ENCODE peak calls at places on chromosomes 6 and 20, in nine cellular contexts. One of them, this sample, is unnamed.

GRCh38 chr6:37653933-37654565 is 43.6 kb downstream of the MDGA1 start:
- DNase-seq in MM.1S: peak; percentile 65
- DNase-seq in neural progenitor cell: no peak
- DNase-seq in epithelial cell of esophagus: peak; percentile 45
- DNase-seq in transverse colon: peak; percentile 49
- DNase-seq in WTC11: peak; percentile 73
- DNase-seq in progenitor cell of endocrine pancreas: no peak
- DNase-seq in fibroblast of lung: peak; percentile 49
- DNase-seq in body of pancreas: peak; percentile 37
- DNase-seq in this sample: peak; percentile 30

GRCh38 chr6:29739882-29740261 is 16.6 kb downstream of the HLA-F start:
- DNase-seq in MM.1S: no peak
- DNase-seq in neural progenitor cell: no peak
- DNase-seq in epithelial cell of esophagus: no peak
- DNase-seq in transverse colon: no peak
- DNase-seq in WTC11: no peak
- DNase-seq in progenitor cell of endocrine pancreas: no peak
- DNase-seq in fibroblast of lung: peak; percentile 20
- DNase-seq in body of pancreas: no peak
- DNase-seq in this sample: no peak

GRCh38 chr6:148192310-148192709 is 150.3 kb upstream of the SASH1 start:
- DNase-seq in MM.1S: no peak
- DNase-seq in neural progenitor cell: no peak
- DNase-seq in epithelial cell of esophagus: peak; percentile 59
- DNase-seq in transverse colon: no peak
- DNase-seq in WTC11: no peak
- DNase-seq in progenitor cell of endocrine pancreas: no peak
- DNase-seq in fibroblast of lung: no peak
- DNase-seq in body of pancreas: no peak
- DNase-seq in this sample: no peak

GRCh38 chr20:40506567-40506966 is 182.5 kb downstream of the MAFB start:
- DNase-seq in MM.1S: no peak
- DNase-seq in neural progenitor cell: no peak
- DNase-seq in epithelial cell of esophagus: peak; percentile 98
- DNase-seq in transverse colon: peak; percentile 69
- DNase-seq in WTC11: no peak
- DNase-seq in progenitor cell of endocrine pancreas: no peak
- DNase-seq in fibroblast of lung: peak; percentile 99
- DNase-seq in body of pancreas: peak; percentile 31
- DNase-seq in this sample: no peak

GRCh38 chr20:9508240-9508661 is 6.1 kb upstream of the LAMP5 start:
- DNase-seq in MM.1S: no peak
- DNase-seq in neural progenitor cell: no peak
- DNase-seq in epithelial cell of esophagus: no peak
- DNase-seq in transverse colon: no peak
- DNase-seq in WTC11: peak; percentile 36
- DNase-seq in progenitor cell of endocrine pancreas: no peak
- DNase-seq in fibroblast of lung: no peak
- DNase-seq in body of pancreas: no peak
- DNase-seq in this sample: no peak

GRCh38 chr6:515267-515666 is 123.7 kb downstream of the IRF4 start:
- DNase-seq in MM.1S: no peak
- DNase-seq in neural progenitor cell: peak; percentile 13
- DNase-seq in epithelial cell of esophagus: no peak
- DNase-seq in transverse colon: no peak
- DNase-seq in WTC11: no peak
- DNase-seq in progenitor cell of endocrine pancreas: no peak
- DNase-seq in fibroblast of lung: no peak
- DNase-seq in body of pancreas: no peak
- DNase-seq in this sample: no peak

GRCh38 chr6:120405947-120406346 is 928.3 kb downstream of the TBC1D32 start:
- DNase-seq in MM.1S: no peak
- DNase-seq in neural progenitor cell: peak; percentile 62
- DNase-seq in epithelial cell of esophagus: peak; percentile 10
- DNase-seq in transverse colon: no peak
- DNase-seq in WTC11: peak; percentile 40
- DNase-seq in progenitor cell of endocrine pancreas: no peak
- DNase-seq in fibroblast of lung: no peak
- DNase-seq in body of pancreas: no peak
- DNase-seq in this sample: no peak

GRCh38 chr6:124099520-124099919 is 295.9 kb downstream of the NKAIN2 start:
- DNase-seq in MM.1S: no peak
- DNase-seq in neural progenitor cell: peak; percentile 72
- DNase-seq in epithelial cell of esophagus: no peak
- DNase-seq in transverse colon: no peak
- DNase-seq in WTC11: no peak
- DNase-seq in progenitor cell of endocrine pancreas: no peak
- DNase-seq in fibroblast of lung: no peak
- DNase-seq in body of pancreas: no peak
- DNase-seq in this sample: no peak

GRCh38 chr20:17965042-17965697 is 3.4 kb downstream of the SNX5 start:
- DNase-seq in MM.1S: no peak
- DNase-seq in neural progenitor cell: no peak
- DNase-seq in epithelial cell of esophagus: no peak
- DNase-seq in transverse colon: no peak
- DNase-seq in WTC11: no peak
- DNase-seq in progenitor cell of endocrine pancreas: no peak
- DNase-seq in fibroblast of lung: peak; percentile 35
- DNase-seq in body of pancreas: no peak
- DNase-seq in this sample: no peak

GRCh38 chr20:2460752-2461424 is 9.7 kb downstream of the SNRPB start:
- DNase-seq in MM.1S: no peak
- DNase-seq in neural progenitor cell: no peak
- DNase-seq in epithelial cell of esophagus: no peak
- DNase-seq in transverse colon: no peak
- DNase-seq in WTC11: no peak
- DNase-seq in progenitor cell of endocrine pancreas: no peak
- DNase-seq in fibroblast of lung: no peak
- DNase-seq in body of pancreas: no peak
- DNase-seq in this sample: no peak
- TF ChIP-seq CTCF in MM.1S: no peak
- TF ChIP-seq CTCF in neural progenitor cell: no peak
- TF ChIP-seq CTCF in epithelial cell of esophagus: no peak
- TF ChIP-seq CTCF in transverse colon: no peak
- TF ChIP-seq CTCF in WTC11: no peak
- TF ChIP-seq CTCF in progenitor cell of endocrine pancreas: no peak
- TF ChIP-seq CTCF in fibroblast of lung: no peak
- TF ChIP-seq CTCF in body of pancreas: no peak
- TF ChIP-seq CTCF in this sample: no peak

GRCh38 chr20:61965606-61966491 is 99.8 kb downstream of the TAF4 start:
- DNase-seq in MM.1S: no peak
- DNase-seq in neural progenitor cell: peak; percentile 66
- DNase-seq in epithelial cell of esophagus: no peak
- DNase-seq in transverse colon: no peak
- DNase-seq in WTC11: peak; percentile 71
- DNase-seq in progenitor cell of endocrine pancreas: no peak
- DNase-seq in fibroblast of lung: no peak
- DNase-seq in body of pancreas: no peak
- DNase-seq in this sample: no peak
- TF ChIP-seq CTCF in MM.1S: no peak
- TF ChIP-seq CTCF in neural progenitor cell: peak; percentile 10
- TF ChIP-seq CTCF in epithelial cell of esophagus: no peak
- TF ChIP-seq CTCF in transverse colon: no peak
- TF ChIP-seq CTCF in WTC11: no peak
- TF ChIP-seq CTCF in progenitor cell of endocrine pancreas: no peak
- TF ChIP-seq CTCF in fibroblast of lung: no peak
- TF ChIP-seq CTCF in body of pancreas: no peak
- TF ChIP-seq CTCF in this sample: no peak

GRCh38 chr6:5082487-5083306 is 2.4 kb upstream of the PPP1R3G start:
- DNase-seq in MM.1S: no peak
- DNase-seq in neural progenitor cell: no peak
- DNase-seq in epithelial cell of esophagus: peak; percentile 98
- DNase-seq in transverse colon: no peak
- DNase-seq in WTC11: no peak
- DNase-seq in progenitor cell of endocrine pancreas: no peak
- DNase-seq in fibroblast of lung: peak; percentile 85
- DNase-seq in body of pancreas: no peak
- DNase-seq in this sample: no peak
- TF ChIP-seq CTCF in MM.1S: no peak
- TF ChIP-seq CTCF in neural progenitor cell: no peak
- TF ChIP-seq CTCF in epithelial cell of esophagus: no peak
- TF ChIP-seq CTCF in transverse colon: no peak
- TF ChIP-seq CTCF in WTC11: no peak
- TF ChIP-seq CTCF in progenitor cell of endocrine pancreas: no peak
- TF ChIP-seq CTCF in fibroblast of lung: no peak
- TF ChIP-seq CTCF in body of pancreas: no peak
- TF ChIP-seq CTCF in this sample: no peak

GRCh38 chr6:33619166-33619565 is 2.0 kb upstream of the ITPR3 start:
- DNase-seq in MM.1S: no peak
- DNase-seq in neural progenitor cell: no peak
- DNase-seq in epithelial cell of esophagus: no peak
- DNase-seq in transverse colon: no peak
- DNase-seq in WTC11: no peak
- DNase-seq in progenitor cell of endocrine pancreas: no peak
- DNase-seq in fibroblast of lung: no peak
- DNase-seq in body of pancreas: no peak
- DNase-seq in this sample: no peak
- TF ChIP-seq CTCF in MM.1S: no peak
- TF ChIP-seq CTCF in neural progenitor cell: no peak
- TF ChIP-seq CTCF in epithelial cell of esophagus: no peak
- TF ChIP-seq CTCF in transverse colon: peak; percentile 60
- TF ChIP-seq CTCF in WTC11: no peak
- TF ChIP-seq CTCF in progenitor cell of endocrine pancreas: no peak
- TF ChIP-seq CTCF in fibroblast of lung: no peak
- TF ChIP-seq CTCF in body of pancreas: no peak
- TF ChIP-seq CTCF in this sample: no peak

GRCh38 chr20:63178889-63179751 is 36.8 kb downstream of the YTHDF1 start:
- DNase-seq in MM.1S: peak; percentile 20
- DNase-seq in neural progenitor cell: peak; percentile 71
- DNase-seq in epithelial cell of esophagus: peak; percentile 53
- DNase-seq in transverse colon: peak; percentile 33
- DNase-seq in WTC11: peak; percentile 57
- DNase-seq in progenitor cell of endocrine pancreas: peak; percentile 31
- DNase-seq in fibroblast of lung: peak; percentile 6
- DNase-seq in body of pancreas: peak; percentile 22
- DNase-seq in this sample: no peak
- TF ChIP-seq CTCF in MM.1S: peak; percentile 39
- TF ChIP-seq CTCF in neural progenitor cell: peak; percentile 60
- TF ChIP-seq CTCF in epithelial cell of esophagus: peak; percentile 36
- TF ChIP-seq CTCF in transverse colon: peak; percentile 32
- TF ChIP-seq CTCF in WTC11: no peak
- TF ChIP-seq CTCF in progenitor cell of endocrine pancreas: peak; percentile 58
- TF ChIP-seq CTCF in fibroblast of lung: peak; percentile 24
- TF ChIP-seq CTCF in body of pancreas: peak; percentile 27
- TF ChIP-seq CTCF in this sample: no peak

GRCh38 chr6:21185849-21186478 is 407.6 kb upstream of the SOX4 start:
- DNase-seq in MM.1S: no peak
- DNase-seq in neural progenitor cell: peak; percentile 93
- DNase-seq in epithelial cell of esophagus: no peak
- DNase-seq in transverse colon: no peak
- DNase-seq in WTC11: peak; percentile 46
- DNase-seq in progenitor cell of endocrine pancreas: no peak
- DNase-seq in fibroblast of lung: no peak
- DNase-seq in body of pancreas: no peak
- DNase-seq in this sample: no peak

GRCh38 chr6:21180800-21181337 is 412.7 kb upstream of the SOX4 start:
- DNase-seq in MM.1S: no peak
- DNase-seq in neural progenitor cell: no peak
- DNase-seq in epithelial cell of esophagus: no peak
- DNase-seq in transverse colon: no peak
- DNase-seq in WTC11: no peak
- DNase-seq in progenitor cell of endocrine pancreas: no peak
- DNase-seq in fibroblast of lung: no peak
- DNase-seq in body of pancreas: no peak
- DNase-seq in this sample: no peak

GRCh38 chr6:21186479-21187055 is 407.0 kb upstream of the SOX4 start:
- DNase-seq in MM.1S: no peak
- DNase-seq in neural progenitor cell: no peak
- DNase-seq in epithelial cell of esophagus: no peak
- DNase-seq in transverse colon: no peak
- DNase-seq in WTC11: no peak
- DNase-seq in progenitor cell of endocrine pancreas: no peak
- DNase-seq in fibroblast of lung: no peak
- DNase-seq in body of pancreas: no peak
- DNase-seq in this sample: no peak

GRCh38 chr6:21180155-21180554 is 413.4 kb upstream of the SOX4 start:
- DNase-seq in MM.1S: no peak
- DNase-seq in neural progenitor cell: no peak
- DNase-seq in epithelial cell of esophagus: no peak
- DNase-seq in transverse colon: no peak
- DNase-seq in WTC11: no peak
- DNase-seq in progenitor cell of endocrine pancreas: no peak
- DNase-seq in fibroblast of lung: no peak
- DNase-seq in body of pancreas: no peak
- DNase-seq in this sample: no peak

DNA sequence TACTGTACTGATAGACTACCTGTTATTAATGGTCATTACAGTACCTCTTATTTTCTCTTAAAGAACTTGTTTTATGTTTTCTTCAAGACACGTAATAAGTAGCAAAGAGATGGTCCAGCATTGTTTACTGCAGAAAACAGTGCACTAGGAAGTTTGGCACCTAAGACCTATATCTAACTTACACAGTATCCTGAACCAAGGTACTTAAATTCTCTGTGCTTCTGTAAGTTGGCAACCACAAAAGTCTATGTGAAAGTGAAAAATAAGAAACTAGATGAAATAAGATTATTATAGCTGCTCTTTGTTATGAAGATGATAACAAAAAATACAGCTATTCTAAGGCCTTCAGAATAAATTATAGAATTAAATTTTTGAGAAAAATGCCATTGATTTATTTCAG is 411.7 kb upstream of the SOX4 start:
- DNase-seq in MM.1S: peak; percentile 9
- DNase-seq in neural progenitor cell: no peak
- DNase-seq in epithelial cell of esophagus: no peak
- DNase-seq in transverse colon: no peak
- DNase-seq in WTC11: no peak
- DNase-seq in progenitor cell of endocrine pancreas: no peak
- DNase-seq in fibroblast of lung: no peak
- DNase-seq in body of pancreas: no peak
- DNase-seq in this sample: no peak
- TF ChIP-seq CTCF in MM.1S: no peak
- TF ChIP-seq CTCF in neural progenitor cell: no peak
- TF ChIP-seq CTCF in epithelial cell of esophagus: no peak
- TF ChIP-seq CTCF in transverse colon: no peak
- TF ChIP-seq CTCF in WTC11: no peak
- TF ChIP-seq CTCF in progenitor cell of endocrine pancreas: no peak
- TF ChIP-seq CTCF in fibroblast of lung: no peak
- TF ChIP-seq CTCF in body of pancreas: no peak
- TF ChIP-seq CTCF in this sample: no peak